ENCODE peak calls at places on chromosomes 6 and 20, in four cellular contexts. V is CD8-positive, alpha-beta T cell; B is astrocyte; P is GM23338. Z is an unnamed sample.

GRCh38 chr6:158655569-158656450 is 6.0 kb downstream of the SYTL3 start:
- DNase-seq in V (no peak), B (no peak), P (no peak), Z (peak)

GRCh38 chr6:128347123-128347522 is 173.3 kb downstream of the PTPRK start:
- DNase-seq in V (no peak), B (peak), P (no peak), Z (no peak)

GRCh38 chr6:73985891-73986290 is 289.9 kb downstream of the CD109 start:
- DNase-seq in V (no peak), B (peak), P (peak), Z (no peak)

GRCh38 chr20:33404281-33404680 is 3.0 kb upstream of the CDK5RAP1 start:
- DNase-seq in V (no peak), B (no peak), P (no peak), Z (no peak)

GRCh38 chr20:15945301-15945700 is 627.9 kb downstream of the KIF16B start:
- DNase-seq in V (no peak), B (no peak), P (no peak), Z (no peak)

GRCh38 chr20:49724637-49725606 is 11.2 kb upstream of the B4GALT5 start:
- DNase-seq in V (no peak), B (peak), P (no peak), Z (no peak)

GRCh38 chr6:1285589-1286340 is 26.1 kb upstream of the FOXQ1 start:
- DNase-seq in V (no peak), B (peak), P (peak), Z (no peak)

GRCh38 chr6:76435174-76435573 is 362.7 kb upstream of the IMPG1 start:
- DNase-seq in V (no peak), B (no peak), P (no peak), Z (no peak)

GRCh38 chr6:36054415-36054814 is 26.8 kb downstream of the MAPK14 start:
- DNase-seq in V (no peak), B (no peak), P (no peak), Z (no peak)

GRCh38 chr20:53852691-53853450 is 217.5 kb downstream of the BCAS1 start:
- DNase-seq in V (no peak), B (no peak), P (no peak), Z (no peak)

GRCh38 chr6:121666809-121667208 is 231.4 kb downstream of the GJA1 start:
- DNase-seq in V (no peak), B (peak), P (no peak), Z (no peak)

GRCh38 chr6:26199057-26199772 is 112.0 kb downstream of the HFE start:
- DNase-seq in V (no peak), B (peak), P (peak), Z (no peak)

DNA sequence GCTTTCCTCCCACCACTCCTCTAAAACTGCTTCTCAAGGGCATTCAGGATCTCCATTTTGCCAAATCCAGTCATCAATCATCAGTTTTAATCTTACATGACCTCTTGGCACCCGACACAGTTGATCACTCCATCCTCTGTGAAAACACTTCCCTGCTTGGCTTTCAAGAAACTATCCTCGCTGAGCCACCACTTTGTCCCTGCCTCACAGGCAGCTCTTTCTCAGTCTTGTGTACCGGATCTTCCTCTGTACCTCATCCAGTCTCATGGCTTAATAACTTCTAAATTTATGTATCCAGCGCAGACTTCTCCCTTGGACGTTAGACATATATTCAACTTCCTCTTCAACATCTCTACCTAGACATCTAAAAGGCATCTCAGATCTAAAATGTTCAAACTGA is 89.9 kb downstream of the BTBD9 start:
- DNase-seq in V (no peak), B (no peak), P (no peak), Z (no peak)
- H3K4me3 ChIP-seq in V (no peak), B (no peak), P (no peak), Z (no peak)

GRCh38 chr6:17917837-17918763 is 69.3 kb downstream of the KIF13A start:
- DNase-seq in V (no peak), B (no peak), P (no peak), Z (no peak)

GRCh38 chr6:17919494-17919893 is 67.9 kb downstream of the KIF13A start:
- DNase-seq in V (no peak), B (no peak), P (no peak), Z (no peak)

GRCh38 chr6:17927705-17928104 is 59.7 kb downstream of the KIF13A start:
- DNase-seq in V (no peak), B (no peak), P (no peak), Z (no peak)

GRCh38 chr6:17928514-17929430 is 58.7 kb downstream of the KIF13A start:
- DNase-seq in V (no peak), B (peak), P (no peak), Z (no peak)

GRCh38 chr6:17923401-17923863 is 64.0 kb downstream of the KIF13A start:
- DNase-seq in V (no peak), B (peak), P (no peak), Z (no peak)
- H3K27ac ChIP-seq in V (no peak), B (peak), P (peak), Z (no peak)

DNA sequence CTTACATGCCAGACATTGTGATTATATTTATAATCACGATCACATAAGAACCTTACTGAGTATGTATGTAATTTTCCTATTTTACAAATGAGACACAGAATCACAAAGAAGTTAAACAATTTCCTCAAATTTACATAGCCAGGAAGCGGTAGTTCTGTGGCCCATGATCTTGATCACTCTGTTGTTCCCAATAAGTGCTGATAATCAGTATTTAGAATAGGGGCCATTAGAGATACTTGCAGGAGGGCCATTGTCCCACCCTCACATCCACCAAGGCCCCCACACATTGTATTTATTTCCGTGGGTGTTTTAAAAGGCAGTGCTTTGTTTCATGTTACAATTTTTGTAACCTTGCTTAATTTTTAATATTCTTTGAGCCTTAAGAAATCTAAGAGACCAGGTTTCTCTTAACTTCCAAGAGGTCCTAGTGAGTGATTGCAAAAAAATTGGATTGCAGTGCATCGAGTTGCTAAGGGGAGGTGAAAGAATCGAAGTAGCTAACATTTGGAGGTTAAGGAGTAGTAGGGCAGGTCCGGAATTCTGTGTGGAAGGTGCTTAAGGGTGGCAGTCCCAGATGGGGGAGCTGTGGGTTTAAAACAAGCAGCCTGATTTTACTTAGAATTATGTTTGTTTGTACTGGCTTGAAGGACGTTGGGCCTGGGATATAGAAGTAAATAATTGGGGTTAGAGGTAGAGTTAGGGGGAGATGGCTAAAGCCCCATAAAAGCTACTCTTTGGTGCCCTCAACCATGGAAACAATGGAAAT is 339.4 kb downstream of the CDKAL1 start:
- DNase-seq in V (no peak), B (no peak), P (peak), Z (peak)
- TF ChIP-seq CTCF in V (no peak), B (no peak), P (peak), Z (peak)

GRCh38 chr6:22737331-22737730 is 168.0 kb downstream of the HDGFL1 start:
- DNase-seq in V (no peak), B (peak), P (peak), Z (peak)
- H3K4me3 ChIP-seq in V (no peak), B (no peak), P (no peak), Z (no peak)

GRCh38 chr6:142914371-142914770 is 30.6 kb downstream of the HIVEP2 start:
- DNase-seq in V (no peak), B (no peak), P (no peak), Z (no peak)
- H3K27ac ChIP-seq in V (no peak), B (no peak), P (no peak), Z (no peak)

GRCh38 chr6:48840896-48841295 is 622.2 kb downstream of the MMUT start:
- DNase-seq in V (no peak), B (no peak), P (no peak), Z (no peak)

GRCh38 chr6:48845219-48845618 is 617.8 kb downstream of the MMUT start:
- DNase-seq in V (no peak), B (no peak), P (no peak), Z (no peak)

GRCh38 chr6:48844696-48845095 is 618.4 kb downstream of the MMUT start:
- DNase-seq in V (no peak), B (no peak), P (no peak), Z (no peak)
- TF ChIP-seq CTCF in V (no peak), B (no peak), P (no peak), Z (no peak)

DNA sequence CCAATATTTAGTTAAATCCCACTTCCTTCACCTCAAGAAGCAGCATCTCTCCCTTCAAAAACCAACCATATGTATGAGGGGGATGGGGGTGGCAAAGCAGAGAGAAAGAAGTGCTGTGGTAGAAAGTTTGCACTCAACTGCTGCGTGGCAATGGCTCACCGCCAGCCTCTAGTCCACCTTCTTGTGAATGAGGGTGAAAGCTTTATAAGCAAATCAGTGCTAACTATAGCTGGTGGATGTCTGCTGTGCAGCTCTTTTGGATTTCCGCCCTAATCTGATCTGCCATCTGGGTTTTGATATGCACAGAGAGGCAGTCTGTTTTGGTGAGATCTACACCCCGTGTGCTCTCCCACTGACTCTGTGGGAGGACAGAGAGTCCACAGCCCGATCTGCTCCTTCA is 281.2 kb upstream of the SUPT3H start:
- DNase-seq in V (no peak), B (no peak), P (no peak), Z (no peak)
- H3K4me3 ChIP-seq in V (no peak), B (no peak), P (no peak), Z (no peak)

DNA sequence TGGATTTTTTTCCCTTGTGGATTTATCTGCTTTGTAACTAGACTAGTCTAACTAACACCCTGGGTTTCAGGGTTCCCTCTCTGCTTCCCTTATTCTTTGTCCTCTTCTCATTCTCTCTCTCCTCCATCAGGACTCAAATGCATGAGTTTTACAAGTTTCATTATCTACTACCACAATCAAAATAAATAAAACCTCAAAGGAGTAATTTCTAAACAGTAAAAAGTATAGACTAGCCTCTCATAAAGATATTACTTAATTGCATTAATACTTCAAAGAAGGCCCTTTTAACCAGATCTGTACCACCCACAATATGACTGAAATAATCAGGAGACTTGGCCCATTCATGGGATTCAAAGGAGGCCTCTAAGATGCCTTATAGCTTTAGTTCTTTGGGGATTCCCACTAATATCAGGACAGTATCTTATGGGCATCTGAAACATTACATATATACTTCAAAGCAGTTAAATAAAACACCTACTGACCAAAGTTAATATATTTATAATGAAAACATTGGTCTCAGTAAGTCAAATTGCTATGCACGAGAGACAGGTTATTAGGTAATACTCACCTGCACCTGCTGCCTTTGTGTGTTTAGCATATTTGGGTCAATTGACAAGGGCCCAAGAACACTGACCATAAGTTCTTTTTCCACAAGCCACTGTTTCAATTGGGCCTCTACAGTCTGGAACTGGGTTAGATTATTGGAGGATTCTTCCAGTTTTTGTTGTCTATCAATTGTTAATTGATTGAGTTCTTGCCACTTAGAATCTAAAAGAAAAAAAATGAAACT is 85.7 kb downstream of the DST start:
- DNase-seq in V (no peak), B (no peak), P (no peak), Z (no peak)
- H3K27ac ChIP-seq in V (no peak), B (no peak), P (no peak), Z (no peak)

DNA sequence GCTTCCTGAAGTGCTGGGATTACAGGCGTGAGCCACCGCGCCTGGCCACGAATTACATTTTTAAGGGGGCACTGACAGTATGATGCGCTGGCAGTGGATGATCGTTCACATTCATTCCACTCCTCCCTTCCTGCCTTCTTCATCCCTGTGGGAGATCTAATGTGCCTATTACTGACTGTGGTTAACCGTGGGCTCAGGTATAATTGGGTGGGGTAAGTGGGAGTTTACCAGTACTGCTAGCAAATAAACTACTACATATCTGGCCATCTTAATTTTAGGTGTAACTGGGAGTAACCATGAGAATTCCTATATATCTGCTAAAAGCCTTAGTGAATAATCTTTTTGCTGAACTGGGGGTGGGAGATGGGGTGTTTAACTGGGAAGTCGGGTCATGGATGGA is 6.5 kb upstream of the BLOC1S5 start:
- DNase-seq in V (no peak), B (no peak), P (no peak), Z (no peak)
- TF ChIP-seq CTCF in V (no peak), B (no peak), P (no peak), Z (no peak)

GRCh38 chr6:70414813-70415212 is 1.5 kb downstream of the FAM135A start:
- DNase-seq in V (no peak), B (no peak), P (no peak), Z (no peak)
- H3K4me3 ChIP-seq in V (no peak), B (no peak), P (peak), Z (no peak)

Z was measured in WERI-Rb-1.